ENCODE peak calls at places on chromosomes 6 and 20, in five cellular contexts. Z is mucosa of descending colon; A is activated CD4-positive, alpha-beta T cell treated with anti-CD3 and anti-CD28 coated beads, Interleukin-2, amount 50 U/mL, for 24 hours; F is left ventricle myocardium inferior; G is stimulated activated CD8-positive, alpha-beta memory T cell treated with anti-CD3 and anti-CD28 coated beads, Interleukin-2, amount 100 ng/mL, for 48 hours. C is an unnamed sample.

GRCh38 chr6:93337772-93338394 is 81.5 kb downstream of the EPHA7 start:
- DNase-seq in Z (no peak), F (no peak), G (no peak), A (no peak), C (no peak)

GRCh38 chr6:53410508-53411258 is 61.9 kb upstream of the ELOVL5 start:
- DNase-seq in F (peak), G (peak), Z (peak), A (peak), C (no peak)

GRCh38 chr20:478949-479429 is 16.7 kb upstream of the TBC1D20 start:
- DNase-seq in A (peak), Z (peak), F (no peak), G (no peak), C (no peak)

GRCh38 chr6:113596907-113597583 is 260.1 kb upstream of the MARCKS start:
- DNase-seq in Z (no peak), A (no peak), G (no peak), F (no peak), C (no peak)

GRCh38 chr20:34062651-34063482 is 49.2 kb downstream of the EIF2S2 start:
- DNase-seq in F (no peak), A (no peak), Z (no peak), G (no peak), C (no peak)

GRCh38 chr6:135932651-135933050 is 81.2 kb downstream of the PDE7B start:
- DNase-seq in A (no peak), Z (no peak), F (no peak), G (no peak), C (no peak)

GRCh38 chr6:25960689-25961088 is 1.9 kb upstream of the TRIM38 start:
- DNase-seq in G (peak), F (no peak), A (peak), Z (no peak), C (no peak)

GRCh38 chr6:111804627-111805235 is 68.5 kb downstream of the FYN start:
- DNase-seq in A (peak), F (no peak), Z (peak), G (peak), C (no peak)

GRCh38 chr6:160088069-160088773 is 33.4 kb upstream of the SLC22A1 start:
- DNase-seq in Z (peak), A (no peak), G (no peak), F (peak), C (no peak)

GRCh38 chr6:170367241-170367640 is 60.7 kb downstream of the FAM120B start:
- DNase-seq in F (no peak), Z (no peak), G (no peak), A (no peak), C (no peak)

C was measured in omental fat pad.